ENCODE peak calls at places on chromosomes 11 and 22, in five cellular contexts. A is activated CD4-positive, alpha-beta T cell treated with anti-CD3 and anti-CD28 coated beads, Interleukin-2, amount 50 U/mL, for 1 hour; M is uterus; E is endothelial cell; O is NCI-H526 treated with DMSO at 0.1 percent for 48 hours. Y is an unnamed sample.

GRCh38 chr11:93323747-93324146 is 6.8 kb upstream of the DEUP1 start:
- DNase-seq in M (no peak), E (no peak), O (no peak), A (no peak), Y (no peak)

GRCh38 chr11:44590769-44591168 is 25.3 kb downstream of the CD82 start:
- DNase-seq in M (no peak), A (no peak), E (no peak), O (no peak), Y (no peak)

GRCh38 chr11:111939836-111940604 is 2.9 kb downstream of the DIXDC1 start:
- DNase-seq in O (peak; percentile 93), M (no peak), A (no peak), E (no peak), Y (peak; percentile 91)

GRCh38 chr11:71420455-71421241 is 27.5 kb downstream of the DHCR7 start:
- DNase-seq in E (peak; percentile 67), M (no peak), A (no peak), O (peak; percentile 56), Y (peak; percentile 61)

GRCh38 chr11:124302756-124303155 is 11.0 kb downstream of the OR8D1 start:
- DNase-seq in O (no peak), A (no peak), M (no peak), E (no peak), Y (peak; percentile 24)

GRCh38 chr11:8765294-8765693 is 82.7 kb downstream of the RPL27A start:
- DNase-seq in A (no peak), O (no peak), E (no peak), M (no peak), Y (peak; percentile 82)

GRCh38 chr11:28675183-28675582 is 567.0 kb downstream of the METTL15 start:
- DNase-seq in M (no peak), A (no peak), E (no peak), O (no peak), Y (no peak)

GRCh38 chr11:114553642-114554041 is 6.0 kb downstream of the NXPE1 start:
- DNase-seq in E (no peak), A (no peak), O (no peak), M (no peak), Y (peak; percentile 14)

GRCh38 chr11:69135420-69136363 is 20.0 kb upstream of the SMIM38 start:
- DNase-seq in E (no peak), O (no peak), A (no peak), M (no peak), Y (no peak)

GRCh38 chr11:3655548-3655947 is 10.6 kb downstream of the ART1 start:
- DNase-seq in M (no peak), O (no peak), A (no peak), E (no peak), Y (no peak)

GRCh38 chr22:50578776-50579310 is 616 bp upstream of the CPT1B start:
- DNase-seq in A (no peak), M (no peak), O (no peak), E (no peak), Y (no peak)